ENCODE peak calls at places on chromosomes 12 and 14, in nine cellular contexts. J is PC-3, D is IMR-90, Z is neural progenitor cell, M is HCT116, I is GM23248, K is K562, V is PC-9, Q is mammary epithelial cell. E is an unnamed sample. For H4K20me1 and H3K4me1, the result is how much of the 10 kb centered on the place peaks cover.

GRCh38 chr14:42469637-42470426 is 863.2 kb downstream of the LRFN5 start:
- DNase-seq in Z (no peak), K (no peak), D (peak), V (no peak), M (no peak), Q (no peak), J (peak), I (peak), E (peak)

GRCh38 chr12:102950950-102951490 is 6.5 kb upstream of the ASCL1 start:
- DNase-seq in K (no peak), D (no peak), J (no peak), Q (no peak), V (no peak), M (no peak), Z (peak), I (no peak), E (no peak)

GRCh38 chr12:48033451-48033850 is 29.2 kb upstream of the COL2A1 start:
- DNase-seq in K (no peak), V (no peak), J (no peak), I (no peak), D (no peak), M (no peak), Z (no peak), Q (no peak), E (no peak)

GRCh38 chr12:68236421-68237059 is 10.9 kb upstream of the IL26 start:
- DNase-seq in Z (no peak), J (peak), K (peak), I (peak), M (no peak), Q (peak), V (no peak), D (no peak), E (no peak)

GRCh38 chr12:109531411-109531810 is 41.9 kb downstream of the MMAB start:
- DNase-seq in Q (no peak), D (no peak), V (no peak), M (no peak), I (no peak), J (no peak), K (no peak), Z (no peak), E (no peak)

GRCh38 chr14:31950760-31951637 is 126.1 kb upstream of the ARHGAP5 start:
- DNase-seq in Z (peak), V (peak), K (peak), Q (peak), J (peak), D (peak), I (peak), M (no peak), E (peak)

GRCh38 chr14:63459738-63460137 is 83.4 kb downstream of the PPP2R5E start:
- DNase-seq in I (no peak), J (no peak), D (no peak), V (no peak), M (no peak), K (no peak), Z (no peak), Q (no peak), E (no peak)

GRCh38 chr14:55605793-55606192 is 25.8 kb downstream of the KTN1 start:
- DNase-seq in Z (no peak), J (peak), V (no peak), D (no peak), K (no peak), M (no peak), I (no peak), Q (no peak), E (no peak)

GRCh38 chr14:94174622-94175402 is 690 bp downstream of the PPP4R4 start:
- DNase-seq in Z (peak), I (peak), D (no peak), M (no peak), J (no peak), V (no peak), K (no peak), Q (no peak), E (no peak)

GRCh38 chr12:117080707-117081141 is 18.5 kb downstream of the TESC start:
- DNase-seq in V (no peak), M (no peak), Z (no peak), J (no peak), I (no peak), K (no peak), Q (no peak), D (no peak), E (no peak)

GRCh38 chr14:90741682-90741946 is 74.6 kb downstream of the TTC7B start:
- DNase-seq in V (no peak), I (no peak), Z (no peak), D (no peak), J (no peak), K (no peak), M (no peak), Q (no peak), E (no peak)

GRCh38 chr14:73745571-73746539 is 31.7 kb upstream of the PNMA1 start:
- DNase-seq in M (no peak), D (no peak), Z (no peak), Q (no peak), K (no peak), J (no peak), V (no peak), I (no peak), E (no peak)

GRCh38 chr14:73749706-73750105 is 35.5 kb upstream of the PNMA1 start:
- DNase-seq in K (no peak), J (peak), I (no peak), D (no peak), M (no peak), Q (no peak), V (no peak), Z (no peak), E (no peak)

GRCh38 chr14:73748858-73749357 is 34.7 kb upstream of the PNMA1 start:
- DNase-seq in D (no peak), I (no peak), K (no peak), V (no peak), Z (no peak), J (no peak), Q (no peak), M (no peak), E (no peak)

GRCh38 chr14:73746540-73747385 is 32.6 kb upstream of the PNMA1 start:
- DNase-seq in I (no peak), K (no peak), J (no peak), M (no peak), V (no peak), D (no peak), Q (no peak), Z (peak), E (no peak)

GRCh38 chr14:73747386-73748211 is 33.4 kb upstream of the PNMA1 start:
- DNase-seq in D (no peak), V (no peak), Z (no peak), K (no peak), J (no peak), I (no peak), M (no peak), Q (no peak), E (no peak)
- H4K20me1 ChIP-seq in D (half or more), V (under half), Z (under half), K (under half), J (half or more), I (under half), M (under half), Q (under half), E (under half)

GRCh38 chr12:46358791-46359666 is 13.5 kb downstream of the SLC38A2 start:
- DNase-seq in Z (no peak), Q (no peak), V (no peak), D (no peak), I (no peak), M (no peak), J (no peak), K (no peak), E (no peak)
- H3K4me1 ChIP-seq in Z (under half), Q (under half), V (under half), D (under half), I (under half), M (under half), J (under half), K (under half), E (under half)

GRCh38 chr12:101468948-101469347 is 6.2 kb upstream of the SPIC start:
- DNase-seq in D (no peak), I (no peak), J (no peak), Q (no peak), K (no peak), V (no peak), M (no peak), Z (no peak), E (no peak)

GRCh38 chr12:101474711-101475386 is at the start of gene SPIC:
- DNase-seq in M (no peak), D (no peak), J (no peak), Q (no peak), I (no peak), Z (peak), V (no peak), K (no peak), E (no peak)

GRCh38 chr12:101475751-101476305 is 692 bp downstream of the SPIC start:
- DNase-seq in K (no peak), I (no peak), J (no peak), Z (no peak), D (no peak), M (no peak), Q (no peak), V (no peak), E (no peak)

GRCh38 chr12:101474248-101474647 is 888 bp upstream of the SPIC start:
- DNase-seq in Z (no peak), D (no peak), M (no peak), I (no peak), K (no peak), J (no peak), Q (no peak), V (no peak), E (no peak)

DNA sequence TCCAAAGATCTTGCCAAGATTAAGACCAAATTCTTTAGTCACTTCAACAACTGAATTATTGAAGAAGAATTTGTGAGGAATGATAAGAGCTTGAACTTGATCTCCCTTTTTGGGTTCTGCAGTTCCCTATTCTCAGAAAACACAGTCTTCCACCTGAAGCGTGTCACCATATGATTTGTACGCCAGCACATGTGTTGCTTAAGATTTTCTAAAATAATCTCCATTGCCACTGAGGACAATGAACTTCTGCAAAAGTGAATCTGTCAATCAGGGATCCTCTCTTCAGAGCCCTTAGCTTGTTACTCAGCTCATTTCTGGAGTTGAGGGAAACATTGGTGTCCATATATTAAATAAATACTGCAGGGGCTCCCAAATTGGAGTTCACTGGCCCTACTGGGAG is 4.2 kb upstream of the SPIC start:
- DNase-seq in M (no peak), Z (no peak), Q (no peak), K (no peak), D (no peak), V (no peak), I (no peak), J (no peak), E (no peak)
- H3K4me3 ChIP-seq in M (no peak), Z (no peak), Q (no peak), K (no peak), D (no peak), V (no peak), I (no peak), J (no peak), E (no peak)

DNA sequence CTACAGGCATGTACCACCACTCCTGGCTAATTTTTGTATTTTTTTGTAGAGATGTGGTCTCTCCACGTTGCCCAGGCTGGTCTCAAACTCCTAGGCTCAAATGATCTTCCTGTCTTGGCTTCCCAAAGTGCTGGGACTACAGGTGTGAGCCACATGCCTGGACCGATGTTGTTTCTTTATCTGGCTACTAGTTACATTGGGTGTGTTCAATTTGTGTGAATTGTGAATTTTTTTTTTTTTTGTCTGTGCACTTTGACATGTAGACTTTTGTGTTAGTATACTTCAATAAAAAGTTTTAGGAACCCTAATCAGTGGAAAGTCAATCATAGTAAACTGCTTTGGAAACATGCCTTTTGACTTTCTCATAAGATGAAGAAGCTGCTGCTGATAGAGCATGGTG is 24.0 kb upstream of the SLC17A8 start:
- DNase-seq in Z (no peak), D (no peak), I (no peak), J (no peak), K (no peak), V (no peak), M (no peak), Q (no peak), E (no peak)
- H4K20me1 ChIP-seq in Z (under half), D (under half), I (under half), J (under half), K (under half), V (under half), M (under half), Q (under half), E (under half)

GRCh38 chr12:52148541-52149181 is 43.2 kb downstream of the KRT80 start:
- DNase-seq in K (no peak), V (peak), J (peak), M (peak), I (peak), Z (no peak), Q (peak), D (no peak), E (no peak)
- H3K4me1 ChIP-seq in K (under half), V (half or more), J (half or more), M (half or more), I (under half), Z (under half), Q (half or more), D (under half), E (under half)

GRCh38 chr14:104787736-104788532 is 7.6 kb downstream of the AKT1 start:
- DNase-seq in K (no peak), D (no peak), V (no peak), M (no peak), J (no peak), Z (no peak), I (no peak), Q (no peak), E (no peak)
- H3K4me3 ChIP-seq in K (no peak), D (no peak), V (no peak), M (no peak), J (no peak), Z (no peak), I (no peak), Q (no peak), E (no peak)

DNA sequence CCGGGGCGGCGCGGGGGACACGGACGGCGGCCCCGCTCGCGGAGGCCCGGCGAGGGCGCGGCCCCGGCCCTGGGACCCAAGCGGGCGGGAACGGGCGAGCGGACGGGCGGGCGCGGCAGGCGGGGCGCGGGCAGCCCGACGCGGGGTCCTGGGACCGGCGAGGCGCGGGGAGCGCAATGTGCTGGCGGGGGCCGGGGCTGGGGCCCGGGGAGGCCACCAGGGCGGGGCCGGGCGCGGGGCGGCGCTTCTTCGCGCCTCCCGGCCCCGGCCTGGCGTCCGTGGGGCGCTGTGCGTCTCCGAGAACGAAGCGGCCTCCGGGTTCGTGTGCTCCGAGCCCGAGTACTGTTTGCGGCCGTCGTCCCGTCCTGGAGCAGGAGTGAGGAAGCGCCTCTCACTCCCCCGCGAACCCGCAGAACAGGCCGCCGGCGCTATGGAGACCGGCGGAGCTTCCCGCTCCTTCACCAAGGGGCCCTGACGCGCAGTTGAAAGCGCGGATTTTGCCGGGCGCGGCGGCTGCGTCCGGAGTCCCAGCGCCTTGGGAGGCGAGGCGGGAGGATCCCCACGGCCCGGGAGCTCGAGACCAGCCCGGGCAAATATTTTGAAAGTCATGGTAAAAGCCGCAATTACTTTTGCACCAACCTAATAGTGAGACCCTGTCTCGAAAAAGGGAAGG is 415 bp upstream of the ANKLE2 start:
- DNase-seq in V (peak), K (peak), D (peak), J (peak), I (peak), Z (peak), Q (peak), M (peak), E (peak)
- H4K20me1 ChIP-seq in V (under half), K (under half), D (under half), J (under half), I (under half), Z (under half), Q (under half), M (under half), E (under half)

GRCh38 chr12:6200266-6201198 is at the start of gene CD9:
- DNase-seq in K (peak), M (peak), Z (peak), D (no peak), J (peak), I (peak), Q (peak), V (peak), E (no peak)

GRCh38 chr12:6202846-6203245 is 2.6 kb downstream of the CD9 start:
- DNase-seq in V (no peak), I (no peak), D (no peak), M (no peak), J (no peak), Q (no peak), K (no peak), Z (no peak), E (no peak)

GRCh38 chr12:6201775-6202292 is 1.6 kb downstream of the CD9 start:
- DNase-seq in J (no peak), Q (no peak), D (no peak), I (no peak), V (no peak), K (no peak), M (no peak), Z (no peak), E (no peak)

GRCh38 chr12:6201199-6201608 is 1.0 kb downstream of the CD9 start:
- DNase-seq in K (no peak), I (no peak), J (peak), M (no peak), Z (peak), V (peak), Q (no peak), D (no peak), E (no peak)

DNA sequence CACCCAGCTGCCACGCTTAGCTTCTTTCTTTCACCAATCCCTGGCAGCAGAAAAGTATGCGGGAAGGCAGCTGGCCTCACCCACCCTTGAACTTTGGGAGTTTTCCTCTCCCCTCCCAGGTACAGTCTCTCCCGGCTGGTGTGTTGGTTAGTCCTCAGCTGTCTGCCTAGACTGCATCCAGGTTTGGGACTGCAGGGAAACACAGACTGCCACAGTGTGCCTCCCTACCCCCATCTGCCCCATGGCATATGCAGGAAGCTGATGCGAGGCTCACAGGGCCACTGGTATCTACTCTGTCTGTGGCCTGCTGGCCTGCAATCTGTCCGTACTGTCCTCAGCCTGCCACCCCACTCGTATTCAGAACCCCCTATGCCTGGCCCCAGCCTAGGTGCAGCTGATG is 2.1 kb downstream of the CD9 start:
- DNase-seq in Z (no peak), V (no peak), I (no peak), K (no peak), J (no peak), Q (no peak), D (no peak), M (no peak), E (no peak)
- H3K4me1 ChIP-seq in Z (under half), V (under half), I (under half), K (under half), J (under half), Q (half or more), D (under half), M (half or more), E (under half)

DNA sequence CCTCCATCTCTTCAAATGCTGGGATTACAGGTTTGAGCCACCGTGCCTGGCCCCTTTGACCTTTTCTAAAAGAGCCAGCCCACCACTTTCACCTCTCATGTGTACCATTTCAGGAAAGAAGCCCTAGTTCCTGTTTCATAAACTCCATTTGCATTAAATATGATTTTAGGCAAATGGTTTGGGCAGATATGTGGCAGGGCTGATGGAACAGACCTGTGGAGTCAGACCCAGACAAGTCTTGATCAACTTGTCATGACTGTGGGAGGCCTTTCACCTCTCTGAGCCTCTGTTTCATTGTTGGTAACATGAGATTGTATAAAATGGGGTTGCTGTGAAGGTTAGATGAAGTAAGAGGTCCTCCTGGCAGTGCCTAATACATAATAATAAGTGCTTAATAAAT is 5.2 kb upstream of the MAP3K9 start:
- DNase-seq in Q (no peak), D (no peak), I (no peak), K (no peak), M (no peak), J (no peak), Z (no peak), V (no peak), E (no peak)
- H3K4me3 ChIP-seq in Q (no peak), D (no peak), I (no peak), K (no peak), M (no peak), J (no peak), Z (no peak), V (no peak), E (no peak)

GRCh38 chr14:21209185-21209584 is 53.3 kb upstream of the OR5AU1 start:
- DNase-seq in D (no peak), Q (no peak), Z (no peak), I (no peak), M (no peak), V (no peak), J (no peak), K (no peak), E (no peak)
- H4K20me1 ChIP-seq in D (under half), Q (under half), Z (half or more), I (under half), M (half or more), V (half or more), J (half or more), K (under half), E (under half)

E was measured in fibroblast of lung.